ENCODE peak calls at places on chromosomes 13 and 19, in seven cellular contexts. One of them, this sample, is unnamed.

GRCh38 chr19:29667941-29668340 is 2.7 kb downstream of the PLEKHF1 start:
- DNase-seq in CD4-positive, alpha-beta T cell: peak
- DNase-seq in mucosa of descending colon: peak
- DNase-seq in epithelial cell of esophagus: no peak
- DNase-seq in dorsolateral prefrontal cortex: no peak
- DNase-seq in cardiac fibroblast: no peak
- DNase-seq in fibroblast of mammary gland: no peak
- DNase-seq in this sample: no peak

GRCh38 chr13:24745516-24745860 is 18.5 kb upstream of the RNF17 start:
- DNase-seq in CD4-positive, alpha-beta T cell: no peak
- DNase-seq in mucosa of descending colon: no peak
- DNase-seq in epithelial cell of esophagus: no peak
- DNase-seq in dorsolateral prefrontal cortex: no peak
- DNase-seq in cardiac fibroblast: no peak
- DNase-seq in fibroblast of mammary gland: no peak
- DNase-seq in this sample: no peak

GRCh38 chr19:2282062-2282861 is at the start of gene PEAK3:
- DNase-seq in CD4-positive, alpha-beta T cell: peak
- DNase-seq in mucosa of descending colon: peak
- DNase-seq in epithelial cell of esophagus: no peak
- DNase-seq in dorsolateral prefrontal cortex: no peak
- DNase-seq in cardiac fibroblast: peak
- DNase-seq in fibroblast of mammary gland: no peak
- DNase-seq in this sample: peak

GRCh38 chr19:30023330-30023729 is 81.3 kb downstream of the URI1 start:
- DNase-seq in CD4-positive, alpha-beta T cell: no peak
- DNase-seq in mucosa of descending colon: no peak
- DNase-seq in epithelial cell of esophagus: no peak
- DNase-seq in dorsolateral prefrontal cortex: no peak
- DNase-seq in cardiac fibroblast: no peak
- DNase-seq in fibroblast of mammary gland: no peak
- DNase-seq in this sample: no peak

GRCh38 chr19:1521636-1522035 is 2.2 kb upstream of the PLK5 start:
- DNase-seq in CD4-positive, alpha-beta T cell: no peak
- DNase-seq in mucosa of descending colon: no peak
- DNase-seq in epithelial cell of esophagus: no peak
- DNase-seq in dorsolateral prefrontal cortex: no peak
- DNase-seq in cardiac fibroblast: no peak
- DNase-seq in fibroblast of mammary gland: no peak
- DNase-seq in this sample: no peak

GRCh38 chr19:42150940-42151339 is 18.7 kb upstream of the POU2F2 start:
- DNase-seq in CD4-positive, alpha-beta T cell: no peak
- DNase-seq in mucosa of descending colon: no peak
- DNase-seq in epithelial cell of esophagus: no peak
- DNase-seq in dorsolateral prefrontal cortex: no peak
- DNase-seq in cardiac fibroblast: no peak
- DNase-seq in fibroblast of mammary gland: no peak
- DNase-seq in this sample: no peak

GRCh38 chr19:30668521-30669155 is 296.5 kb downstream of the ZNF536 start:
- DNase-seq in CD4-positive, alpha-beta T cell: no peak
- DNase-seq in mucosa of descending colon: no peak
- DNase-seq in epithelial cell of esophagus: no peak
- DNase-seq in dorsolateral prefrontal cortex: no peak
- DNase-seq in cardiac fibroblast: no peak
- DNase-seq in fibroblast of mammary gland: no peak
- DNase-seq in this sample: peak

GRCh38 chr19:14703833-14704232 is 14.0 kb downstream of the ZNF333 start:
- DNase-seq in CD4-positive, alpha-beta T cell: no peak
- DNase-seq in mucosa of descending colon: no peak
- DNase-seq in epithelial cell of esophagus: no peak
- DNase-seq in dorsolateral prefrontal cortex: no peak
- DNase-seq in cardiac fibroblast: no peak
- DNase-seq in fibroblast of mammary gland: no peak
- DNase-seq in this sample: no peak

DNA sequence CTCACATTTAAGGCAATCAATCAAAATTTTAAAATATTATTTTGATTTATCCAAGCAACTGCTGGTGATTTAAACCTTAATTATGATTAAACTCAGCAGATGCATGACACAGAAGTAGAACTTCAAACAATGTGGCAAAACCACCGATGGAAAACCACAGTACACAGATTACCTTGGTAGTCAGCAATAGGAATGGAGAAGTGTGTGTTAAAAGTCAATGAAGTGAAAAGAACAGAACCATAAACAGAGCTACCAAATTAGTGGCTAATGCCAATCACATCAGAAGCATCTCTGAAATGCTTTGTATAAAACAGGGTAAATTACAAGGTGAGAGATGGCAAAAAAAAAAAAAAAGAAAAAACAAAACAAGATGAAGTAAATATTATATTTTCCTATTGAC is 31.2 kb downstream of the KATNAL1 start:
- DNase-seq in CD4-positive, alpha-beta T cell: no peak
- DNase-seq in mucosa of descending colon: no peak
- DNase-seq in epithelial cell of esophagus: no peak
- DNase-seq in dorsolateral prefrontal cortex: no peak
- DNase-seq in cardiac fibroblast: no peak
- DNase-seq in fibroblast of mammary gland: no peak
- DNase-seq in this sample: no peak
- TF ChIP-seq CTCF in CD4-positive, alpha-beta T cell: no peak
- TF ChIP-seq CTCF in mucosa of descending colon: no peak
- TF ChIP-seq CTCF in epithelial cell of esophagus: no peak
- TF ChIP-seq CTCF in dorsolateral prefrontal cortex: no peak
- TF ChIP-seq CTCF in cardiac fibroblast: no peak
- TF ChIP-seq CTCF in fibroblast of mammary gland: no peak
- TF ChIP-seq CTCF in this sample: no peak

DNA sequence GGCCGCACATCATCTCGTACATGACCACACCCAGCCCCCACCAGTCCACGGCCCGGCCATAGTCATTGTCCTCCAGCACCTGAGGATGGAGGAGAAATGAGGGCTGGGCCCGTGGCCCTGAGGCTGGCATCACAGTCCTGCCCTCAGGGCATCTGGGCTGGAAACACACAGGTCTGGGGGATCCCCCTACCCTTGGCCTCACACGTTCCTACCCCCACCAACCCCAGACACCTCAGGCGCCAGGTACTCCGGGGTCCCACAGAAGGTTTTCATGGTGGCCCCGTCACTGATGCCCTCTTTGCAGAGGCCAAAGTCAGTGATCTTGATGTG is 9.5 kb upstream of the CCNP start:
- DNase-seq in CD4-positive, alpha-beta T cell: no peak
- DNase-seq in mucosa of descending colon: no peak
- DNase-seq in epithelial cell of esophagus: no peak
- DNase-seq in dorsolateral prefrontal cortex: no peak
- DNase-seq in cardiac fibroblast: no peak
- DNase-seq in fibroblast of mammary gland: no peak
- DNase-seq in this sample: no peak
- TF ChIP-seq CTCF in CD4-positive, alpha-beta T cell: no peak
- TF ChIP-seq CTCF in mucosa of descending colon: no peak
- TF ChIP-seq CTCF in epithelial cell of esophagus: no peak
- TF ChIP-seq CTCF in dorsolateral prefrontal cortex: no peak
- TF ChIP-seq CTCF in cardiac fibroblast: no peak
- TF ChIP-seq CTCF in fibroblast of mammary gland: no peak
- TF ChIP-seq CTCF in this sample: no peak

GRCh38 chr19:55112781-55113569 is 4.5 kb downstream of the PPP1R12C start:
- DNase-seq in CD4-positive, alpha-beta T cell: no peak
- DNase-seq in mucosa of descending colon: no peak
- DNase-seq in epithelial cell of esophagus: no peak
- DNase-seq in dorsolateral prefrontal cortex: no peak
- DNase-seq in cardiac fibroblast: no peak
- DNase-seq in fibroblast of mammary gland: no peak
- DNase-seq in this sample: no peak
- TF ChIP-seq CTCF in CD4-positive, alpha-beta T cell: no peak
- TF ChIP-seq CTCF in mucosa of descending colon: no peak
- TF ChIP-seq CTCF in epithelial cell of esophagus: no peak
- TF ChIP-seq CTCF in dorsolateral prefrontal cortex: no peak
- TF ChIP-seq CTCF in cardiac fibroblast: no peak
- TF ChIP-seq CTCF in fibroblast of mammary gland: no peak
- TF ChIP-seq CTCF in this sample: no peak

GRCh38 chr13:21242236-21242635 is 65.8 kb downstream of the MRPL57 start:
- DNase-seq in CD4-positive, alpha-beta T cell: no peak
- DNase-seq in mucosa of descending colon: no peak
- DNase-seq in epithelial cell of esophagus: no peak
- DNase-seq in dorsolateral prefrontal cortex: no peak
- DNase-seq in cardiac fibroblast: no peak
- DNase-seq in fibroblast of mammary gland: no peak
- DNase-seq in this sample: no peak
- TF ChIP-seq CTCF in CD4-positive, alpha-beta T cell: no peak
- TF ChIP-seq CTCF in mucosa of descending colon: no peak
- TF ChIP-seq CTCF in epithelial cell of esophagus: no peak
- TF ChIP-seq CTCF in dorsolateral prefrontal cortex: no peak
- TF ChIP-seq CTCF in cardiac fibroblast: no peak
- TF ChIP-seq CTCF in fibroblast of mammary gland: no peak
- TF ChIP-seq CTCF in this sample: no peak

DNA sequence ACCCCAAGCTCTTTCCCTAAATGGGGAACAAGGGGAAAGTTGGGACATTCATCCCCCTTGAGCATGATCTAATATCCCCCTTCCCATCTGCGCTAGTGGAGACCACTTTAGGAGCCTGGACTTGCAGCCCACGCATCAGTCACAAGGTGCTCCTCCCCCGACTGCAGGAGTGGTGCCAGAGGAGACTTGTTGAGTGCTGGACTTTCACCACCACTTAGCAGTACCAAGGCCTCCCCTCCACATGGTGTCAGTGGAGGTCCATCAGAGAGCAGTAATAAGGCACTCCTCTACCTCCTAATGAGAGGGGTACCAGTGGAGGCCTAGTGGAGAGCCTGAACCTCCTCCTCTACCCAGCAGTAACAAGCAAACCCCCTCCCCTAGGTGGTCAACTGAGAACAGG is 22.5 kb downstream of the CAB39L start:
- DNase-seq in CD4-positive, alpha-beta T cell: peak
- DNase-seq in mucosa of descending colon: peak
- DNase-seq in epithelial cell of esophagus: peak
- DNase-seq in dorsolateral prefrontal cortex: no peak
- DNase-seq in cardiac fibroblast: no peak
- DNase-seq in fibroblast of mammary gland: peak
- DNase-seq in this sample: no peak
- TF ChIP-seq CTCF in CD4-positive, alpha-beta T cell: no peak
- TF ChIP-seq CTCF in mucosa of descending colon: no peak
- TF ChIP-seq CTCF in epithelial cell of esophagus: peak
- TF ChIP-seq CTCF in dorsolateral prefrontal cortex: no peak
- TF ChIP-seq CTCF in cardiac fibroblast: no peak
- TF ChIP-seq CTCF in fibroblast of mammary gland: peak
- TF ChIP-seq CTCF in this sample: no peak

DNA sequence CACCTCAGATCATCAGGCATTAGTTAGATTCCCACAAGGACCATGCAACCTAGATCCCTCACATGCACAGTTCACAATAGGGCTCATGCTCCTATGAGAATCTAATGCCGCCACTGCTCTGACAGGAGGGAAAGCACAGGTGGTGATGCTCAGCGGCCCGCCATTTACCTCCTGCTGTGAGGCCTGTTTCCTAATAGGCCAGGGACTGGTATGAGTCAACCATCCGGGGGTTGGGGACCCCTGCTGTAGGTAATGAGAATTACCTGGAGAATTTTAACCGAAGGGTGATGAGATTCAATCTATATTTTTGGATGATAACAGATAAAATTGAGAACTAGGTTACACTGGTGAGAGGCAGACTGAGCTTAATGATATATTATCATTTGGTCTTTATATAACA is 101.4 kb downstream of the LACC1 start:
- DNase-seq in CD4-positive, alpha-beta T cell: no peak
- DNase-seq in mucosa of descending colon: no peak
- DNase-seq in epithelial cell of esophagus: no peak
- DNase-seq in dorsolateral prefrontal cortex: no peak
- DNase-seq in cardiac fibroblast: no peak
- DNase-seq in fibroblast of mammary gland: no peak
- DNase-seq in this sample: no peak
- TF ChIP-seq CTCF in CD4-positive, alpha-beta T cell: no peak
- TF ChIP-seq CTCF in mucosa of descending colon: no peak
- TF ChIP-seq CTCF in epithelial cell of esophagus: no peak
- TF ChIP-seq CTCF in dorsolateral prefrontal cortex: no peak
- TF ChIP-seq CTCF in cardiac fibroblast: no peak
- TF ChIP-seq CTCF in fibroblast of mammary gland: no peak
- TF ChIP-seq CTCF in this sample: no peak

GRCh38 chr19:45092747-45093678 is at the start of gene PPP1R37:
- DNase-seq in CD4-positive, alpha-beta T cell: peak
- DNase-seq in mucosa of descending colon: peak
- DNase-seq in epithelial cell of esophagus: peak
- DNase-seq in dorsolateral prefrontal cortex: peak
- DNase-seq in cardiac fibroblast: peak
- DNase-seq in fibroblast of mammary gland: peak
- DNase-seq in this sample: peak
- TF ChIP-seq CTCF in CD4-positive, alpha-beta T cell: peak
- TF ChIP-seq CTCF in mucosa of descending colon: no peak
- TF ChIP-seq CTCF in epithelial cell of esophagus: peak
- TF ChIP-seq CTCF in dorsolateral prefrontal cortex: peak
- TF ChIP-seq CTCF in cardiac fibroblast: no peak
- TF ChIP-seq CTCF in fibroblast of mammary gland: no peak
- TF ChIP-seq CTCF in this sample: peak

DNA sequence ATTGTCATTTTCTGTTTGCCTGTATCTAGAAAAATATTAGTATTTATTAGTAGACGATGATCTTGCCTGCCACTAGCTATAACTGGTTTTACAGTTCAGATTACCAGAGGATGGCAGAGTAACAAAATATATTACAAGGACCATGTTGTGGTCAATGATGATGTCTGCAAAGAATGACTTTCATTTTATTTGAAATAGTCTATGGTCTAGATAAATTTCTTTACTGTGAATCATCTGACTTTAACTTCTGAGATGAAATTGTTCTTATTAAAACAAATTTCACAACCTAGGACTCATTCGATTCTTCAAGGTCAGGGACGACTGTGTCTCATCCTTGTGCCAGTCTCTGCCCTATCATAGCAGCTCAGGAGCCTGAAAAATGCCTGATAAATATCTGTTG is 637.8 kb upstream of the KLF12 start:
- DNase-seq in CD4-positive, alpha-beta T cell: no peak
- DNase-seq in mucosa of descending colon: no peak
- DNase-seq in epithelial cell of esophagus: peak
- DNase-seq in dorsolateral prefrontal cortex: no peak
- DNase-seq in cardiac fibroblast: peak
- DNase-seq in fibroblast of mammary gland: peak
- DNase-seq in this sample: no peak
- TF ChIP-seq CTCF in CD4-positive, alpha-beta T cell: no peak
- TF ChIP-seq CTCF in mucosa of descending colon: no peak
- TF ChIP-seq CTCF in epithelial cell of esophagus: no peak
- TF ChIP-seq CTCF in dorsolateral prefrontal cortex: no peak
- TF ChIP-seq CTCF in cardiac fibroblast: no peak
- TF ChIP-seq CTCF in fibroblast of mammary gland: no peak
- TF ChIP-seq CTCF in this sample: no peak

GRCh38 chr13:60629158-60629557 is 232.1 kb downstream of the TDRD3 start:
- DNase-seq in CD4-positive, alpha-beta T cell: no peak
- DNase-seq in mucosa of descending colon: no peak
- DNase-seq in epithelial cell of esophagus: no peak
- DNase-seq in dorsolateral prefrontal cortex: no peak
- DNase-seq in cardiac fibroblast: no peak
- DNase-seq in fibroblast of mammary gland: no peak
- DNase-seq in this sample: no peak

GRCh38 chr13:60623131-60623530 is 226.1 kb downstream of the TDRD3 start:
- DNase-seq in CD4-positive, alpha-beta T cell: no peak
- DNase-seq in mucosa of descending colon: no peak
- DNase-seq in epithelial cell of esophagus: no peak
- DNase-seq in dorsolateral prefrontal cortex: no peak
- DNase-seq in cardiac fibroblast: no peak
- DNase-seq in fibroblast of mammary gland: no peak
- DNase-seq in this sample: no peak

GRCh38 chr13:60627071-60627686 is 230.2 kb downstream of the TDRD3 start:
- DNase-seq in CD4-positive, alpha-beta T cell: no peak
- DNase-seq in mucosa of descending colon: peak
- DNase-seq in epithelial cell of esophagus: peak
- DNase-seq in dorsolateral prefrontal cortex: no peak
- DNase-seq in cardiac fibroblast: peak
- DNase-seq in fibroblast of mammary gland: peak
- DNase-seq in this sample: no peak
- TF ChIP-seq CTCF in CD4-positive, alpha-beta T cell: no peak
- TF ChIP-seq CTCF in mucosa of descending colon: no peak
- TF ChIP-seq CTCF in epithelial cell of esophagus: peak
- TF ChIP-seq CTCF in dorsolateral prefrontal cortex: peak
- TF ChIP-seq CTCF in cardiac fibroblast: peak
- TF ChIP-seq CTCF in fibroblast of mammary gland: peak
- TF ChIP-seq CTCF in this sample: no peak

GRCh38 chr13:70792121-70792520 is 683.9 kb upstream of the KLHL1 start:
- DNase-seq in CD4-positive, alpha-beta T cell: no peak
- DNase-seq in mucosa of descending colon: no peak
- DNase-seq in epithelial cell of esophagus: no peak
- DNase-seq in dorsolateral prefrontal cortex: no peak
- DNase-seq in cardiac fibroblast: no peak
- DNase-seq in fibroblast of mammary gland: no peak
- DNase-seq in this sample: no peak
- TF ChIP-seq CTCF in CD4-positive, alpha-beta T cell: no peak
- TF ChIP-seq CTCF in mucosa of descending colon: no peak
- TF ChIP-seq CTCF in epithelial cell of esophagus: peak
- TF ChIP-seq CTCF in dorsolateral prefrontal cortex: no peak
- TF ChIP-seq CTCF in cardiac fibroblast: no peak
- TF ChIP-seq CTCF in fibroblast of mammary gland: no peak
- TF ChIP-seq CTCF in this sample: no peak

This sample was measured in CD14-positive monocyte.